ENCODE peak calls at places on chromosomes 6 and 20, in ten cellular contexts. S is Panc1, G is bronchial epithelial cell, O is fibroblast of pulmonary artery, V is gastrocnemius medialis, B is astrocyte of the cerebellum, Z is HL-60, R is fibroblast of lung, W is suprapubic skin, Y is GM20000. L is an unnamed sample.

GRCh38 chr6:44177691-44178423 is 19.2 kb downstream of the CAPN11 start:
- DNase-seq in S (peak), G (peak), O (peak), V (no peak), B (peak), Z (no peak), R (peak), W (no peak), Y (no peak), L (no peak)

GRCh38 chr6:14791525-14791924 is 454.3 kb upstream of the JARID2 start:
- DNase-seq in S (no peak), G (no peak), O (no peak), V (no peak), B (no peak), Z (no peak), R (peak), W (no peak), Y (no peak), L (no peak)

GRCh38 chr6:166474721-166475565 is 92.2 kb upstream of the MPC1 start:
- DNase-seq in S (no peak), G (no peak), O (no peak), V (no peak), B (no peak), Z (no peak), R (no peak), W (peak), Y (no peak), L (no peak)

GRCh38 chr20:37697314-37697713 is 3.5 kb downstream of the CTNNBL1 start:
- DNase-seq in S (no peak), G (no peak), O (no peak), V (no peak), B (no peak), Z (peak), R (no peak), W (no peak), Y (peak), L (peak)

GRCh38 chr6:165884813-165885765 is 222.0 kb upstream of the PDE10A start:
- DNase-seq in S (no peak), G (peak), O (peak), V (peak), B (peak), Z (peak), R (peak), W (peak), Y (peak), L (no peak)

GRCh38 chr20:29410805-29411457 is 1846.5 kb upstream of the DEFB115 start:
- DNase-seq in S (no peak), G (no peak), O (no peak), V (no peak), B (no peak), Z (no peak), R (no peak), W (no peak), Y (no peak), L (no peak)

GRCh38 chr20:13119583-13119982 is 101.5 kb upstream of the ISM1 start:
- DNase-seq in S (peak), G (peak), O (peak), V (peak), B (peak), Z (peak), R (peak), W (no peak), Y (peak), L (no peak)

GRCh38 chr6:125947581-125947980 is 9.0 kb upstream of the HINT3 start:
- DNase-seq in S (no peak), G (peak), O (peak), V (no peak), B (no peak), Z (no peak), R (peak), W (no peak), Y (no peak), L (no peak)

GRCh38 chr20:46752639-46753235 is 43.3 kb downstream of the SLC2A10 start:
- DNase-seq in S (no peak), G (peak), O (peak), V (no peak), B (peak), Z (peak), R (peak), W (no peak), Y (peak), L (peak)

GRCh38 chr6:83603560-83603959 is 91.2 kb downstream of the PRSS35 start:
- DNase-seq in S (no peak), G (no peak), O (no peak), V (no peak), B (no peak), Z (no peak), R (no peak), W (no peak), Y (no peak), L (no peak)

GRCh38 chr6:9628819-9629218 is 786.1 kb downstream of the TFAP2A start:
- DNase-seq in S (no peak), G (peak), O (peak), V (no peak), B (no peak), Z (no peak), R (no peak), W (no peak), Y (no peak), L (no peak)

GRCh38 chr6:11754625-11755289 is 23.8 kb downstream of the ADTRP start:
- DNase-seq in S (no peak), G (peak), O (no peak), V (no peak), B (no peak), Z (no peak), R (peak), W (no peak), Y (no peak), L (no peak)

GRCh38 chr6:120214097-120214496 is 864.5 kb upstream of the MAN1A1 start:
- DNase-seq in S (no peak), G (peak), O (peak), V (no peak), B (no peak), Z (no peak), R (peak), W (no peak), Y (no peak), L (no peak)

GRCh38 chr20:51639206-51639832 is 96.8 kb upstream of the NFATC2 start:
- DNase-seq in S (no peak), G (peak), O (peak), V (peak), B (peak), Z (peak), R (peak), W (peak), Y (peak), L (no peak)

GRCh38 chr20:59515013-59515905 is 89.1 kb upstream of the PHACTR3 start:
- DNase-seq in S (no peak), G (peak), O (peak), V (no peak), B (no peak), Z (peak), R (peak), W (no peak), Y (no peak), L (no peak)

GRCh38 chr6:42313941-42314570 is 96.4 kb upstream of the MRPS10 start:
- DNase-seq in S (no peak), G (no peak), O (peak), V (no peak), B (no peak), Z (no peak), R (peak), W (no peak), Y (no peak), L (no peak)

GRCh38 chr20:41446471-41446870 is 79.9 kb upstream of the EMILIN3 start:
- DNase-seq in S (no peak), G (no peak), O (no peak), V (no peak), B (no peak), Z (no peak), R (no peak), W (no peak), Y (no peak), L (no peak)

GRCh38 chr20:36493013-36493800 is 48.1 kb upstream of the MYL9 start:
- DNase-seq in S (no peak), G (no peak), O (no peak), V (no peak), B (no peak), Z (no peak), R (no peak), W (peak), Y (no peak), L (no peak)

GRCh38 chr6:34126419-34126818 is 19.5 kb downstream of the GRM4 start:
- DNase-seq in S (no peak), G (no peak), O (no peak), V (no peak), B (no peak), Z (no peak), R (no peak), W (no peak), Y (no peak), L (no peak)

GRCh38 chr6:44859901-44860410 is 468.2 kb upstream of the RUNX2 start:
- DNase-seq in S (no peak), G (no peak), O (no peak), V (no peak), B (no peak), Z (no peak), R (no peak), W (no peak), Y (no peak), L (no peak)

GRCh38 chr20:25249198-25249931 is 1.5 kb downstream of the PYGB start:
- DNase-seq in S (no peak), G (peak), O (peak), V (no peak), B (no peak), Z (no peak), R (peak), W (no peak), Y (no peak), L (no peak)

GRCh38 chr20:47204008-47204745 is 152.3 kb downstream of the ZMYND8 start:
- DNase-seq in S (no peak), G (peak), O (peak), V (no peak), B (no peak), Z (no peak), R (peak), W (no peak), Y (no peak), L (no peak)

GRCh38 chr6:38933426-38933825 is 115.2 kb upstream of the GLP1R start:
- DNase-seq in S (no peak), G (peak), O (peak), V (no peak), B (no peak), Z (peak), R (no peak), W (no peak), Y (peak), L (no peak)
- TF ChIP-seq CTCF in S (peak), G (peak), O (peak), V (no peak), B (peak), Z (no peak), R (peak), W (no peak), Y (no peak), L (no peak)

DNA sequence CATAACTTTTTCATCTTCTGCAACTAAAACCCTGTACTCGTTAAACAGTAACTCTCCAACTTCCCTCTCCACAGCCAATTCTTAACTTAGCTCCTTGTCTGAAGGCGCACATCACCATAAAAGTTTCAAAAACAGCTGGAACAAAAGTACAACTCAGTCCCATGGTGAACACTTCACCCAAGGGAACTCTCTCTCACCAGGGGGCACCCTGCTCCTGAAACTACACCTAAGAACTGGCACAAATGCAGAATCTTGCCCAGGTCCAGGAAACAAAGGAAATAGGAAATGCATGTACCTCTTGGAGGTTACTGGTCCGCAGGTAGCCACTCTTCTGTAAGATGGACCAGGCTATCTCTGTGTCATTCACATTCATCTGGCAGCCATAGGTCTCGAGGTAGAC is 6.6 kb downstream of the CDK5RAP1 start:
- DNase-seq in S (no peak), G (no peak), O (no peak), V (no peak), B (no peak), Z (no peak), R (no peak), W (no peak), Y (no peak), L (no peak)
- TF ChIP-seq CTCF in S (peak), G (no peak), O (peak), V (no peak), B (no peak), Z (no peak), R (peak), W (no peak), Y (no peak), L (no peak)

GRCh38 chr6:1027109-1027794 is 284.6 kb upstream of the FOXQ1 start:
- DNase-seq in S (no peak), G (peak), O (no peak), V (no peak), B (no peak), Z (no peak), R (no peak), W (no peak), Y (no peak), L (no peak)
- TF ChIP-seq CTCF in S (no peak), G (no peak), O (no peak), V (no peak), B (no peak), Z (no peak), R (no peak), W (no peak), Y (no peak), L (no peak)

DNA sequence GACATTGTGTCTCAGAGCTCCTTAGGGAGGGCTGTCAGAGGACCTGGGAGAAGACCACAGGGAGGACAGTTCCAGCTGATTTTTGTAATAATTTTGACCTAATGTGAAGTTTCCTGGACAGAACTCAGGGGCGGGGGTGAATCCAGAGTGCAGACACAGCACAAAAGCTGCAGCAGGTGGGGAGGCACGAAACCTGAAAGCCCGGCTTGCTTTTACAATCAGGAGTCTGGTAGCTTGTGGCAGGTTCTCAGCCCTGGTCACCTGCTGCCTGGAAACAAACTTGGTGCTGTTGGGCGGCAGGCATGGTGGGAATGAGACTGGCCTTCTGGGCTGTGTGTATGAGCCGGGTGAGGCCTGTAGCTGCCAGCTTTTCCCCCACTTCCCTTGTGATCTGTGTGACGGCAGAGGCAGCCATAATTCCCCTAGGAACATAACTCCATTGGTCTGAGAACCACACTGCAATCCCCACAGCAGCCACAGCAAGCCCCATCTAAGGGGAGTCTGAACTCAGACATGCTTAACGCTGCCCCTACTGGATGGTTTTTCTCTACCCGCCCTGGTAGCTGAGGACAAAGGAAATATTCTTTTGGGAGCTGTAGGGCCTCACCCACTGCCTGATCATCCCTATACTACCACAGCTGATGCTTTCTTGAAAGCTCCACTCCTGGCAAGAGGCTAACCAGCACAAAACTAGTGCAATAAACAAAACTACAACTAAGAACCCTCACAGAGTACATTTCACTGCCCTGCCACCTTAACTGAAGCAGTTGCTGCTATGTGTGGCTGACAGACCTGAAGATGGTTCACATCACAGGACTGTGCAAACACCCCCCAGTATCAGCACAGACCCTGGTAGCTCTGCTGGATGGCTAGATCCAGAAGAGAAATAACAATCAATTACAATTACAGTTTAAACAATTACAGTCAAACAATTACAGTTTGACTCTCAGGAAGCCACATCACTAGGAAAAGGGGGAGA is 1055.1 kb upstream of the GJE1 start:
- DNase-seq in S (no peak), G (peak), O (peak), V (no peak), B (no peak), Z (peak), R (no peak), W (no peak), Y (peak), L (no peak)
- TF ChIP-seq CTCF in S (peak), G (no peak), O (peak), V (no peak), B (peak), Z (peak), R (peak), W (no peak), Y (no peak), L (no peak)

DNA sequence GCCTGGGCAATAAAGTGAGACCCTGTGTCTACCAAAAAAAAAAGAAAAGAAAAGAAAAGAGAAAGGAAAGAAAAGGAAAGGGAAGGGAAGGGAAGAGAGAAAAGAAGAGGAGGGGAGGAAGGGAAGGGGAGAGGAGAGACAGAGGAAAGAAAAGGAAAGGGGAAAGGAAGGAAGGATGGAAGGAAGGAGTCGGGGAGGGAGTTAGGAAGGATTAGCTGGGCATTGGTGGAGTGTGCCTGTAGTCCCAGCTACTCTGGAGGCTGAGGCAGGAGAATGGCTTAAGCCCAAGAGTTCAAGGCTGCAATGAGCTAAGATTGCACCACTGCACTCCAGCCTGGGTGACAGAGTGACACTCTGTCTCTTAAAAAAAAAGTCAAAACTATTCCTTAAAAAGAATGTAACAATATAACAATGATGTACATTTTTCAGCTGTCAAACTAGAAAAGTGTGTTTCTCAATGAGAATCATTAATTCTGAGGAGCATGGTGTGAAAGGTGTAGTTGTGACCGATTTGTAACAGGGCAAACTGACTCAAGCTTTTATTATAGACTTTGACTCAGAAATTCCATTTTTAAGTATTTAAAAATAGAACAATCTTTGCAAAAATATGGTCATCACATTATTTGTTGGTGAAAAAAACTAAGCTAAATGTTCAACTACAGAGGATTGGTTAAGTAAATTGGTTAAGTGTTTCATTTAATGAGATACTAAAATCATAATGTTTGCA is 14.7 kb downstream of the SNRPB start:
- DNase-seq in S (no peak), G (no peak), O (no peak), V (no peak), B (no peak), Z (no peak), R (no peak), W (no peak), Y (no peak), L (no peak)
- TF ChIP-seq CTCF in S (no peak), G (no peak), O (no peak), V (no peak), B (no peak), Z (no peak), R (no peak), W (no peak), Y (no peak), L (no peak)

GRCh38 chr20:519999-520398 is 23.6 kb downstream of the CSNK2A1 start:
- DNase-seq in S (no peak), G (no peak), O (no peak), V (no peak), B (no peak), Z (no peak), R (no peak), W (no peak), Y (no peak), L (no peak)
- TF ChIP-seq CTCF in S (no peak), G (no peak), O (no peak), V (no peak), B (no peak), Z (no peak), R (no peak), W (no peak), Y (no peak), L (no peak)

GRCh38 chr6:168616807-168617756 is 176.1 kb downstream of the SMOC2 start:
- DNase-seq in S (no peak), G (no peak), O (no peak), V (no peak), B (no peak), Z (no peak), R (no peak), W (no peak), Y (no peak), L (no peak)
- TF ChIP-seq CTCF in S (no peak), G (peak), O (no peak), V (no peak), B (no peak), Z (no peak), R (no peak), W (no peak), Y (no peak), L (no peak)

L was measured in CD14-positive monocyte.